ENCODE peak calls at places on chromosomes 4 and X, in seven cellular contexts. A is mammary epithelial cell, X is heart right ventricle, Z is kidney, L is WERI-Rb-1, E is hepatocyte, Y is spleen. O is an unnamed sample.

GRCh38 chr4:165974647-165975335 is 101.8 kb downstream of the TLL1 start:
- DNase-seq in A (peak), X (no peak), Z (no peak), L (no peak), E (no peak), Y (no peak), O (no peak)

GRCh38 chr4:72136429-72136828 is 104.6 kb downstream of the NPFFR2 start:
- DNase-seq in A (no peak), X (no peak), Z (no peak), L (no peak), E (no peak), Y (no peak), O (no peak)

GRCh38 chr4:151302432-151302831 is 23.0 kb downstream of the SH3D19 start:
- DNase-seq in A (no peak), X (no peak), Z (no peak), L (no peak), E (no peak), Y (no peak), O (no peak)

GRCh38 chr4:52051615-52052474 is 741 bp downstream of the SPATA18 start:
- DNase-seq in A (peak), X (peak), Z (peak), L (peak), E (peak), Y (peak), O (peak)

GRCh38 chrX:1242901-1243402 is 25.7 kb upstream of the CSF2RA start:
- DNase-seq in A (peak), X (no peak), Z (peak), L (no peak), E (no peak), Y (peak), O (peak)

GRCh38 chr4:137032242-137032641 is 500.1 kb downstream of the PCDH18 start:
- DNase-seq in A (no peak), X (no peak), Z (no peak), L (no peak), E (no peak), Y (no peak), O (no peak)

GRCh38 chrX:69137371-69137881 is 27.8 kb downstream of the PJA1 start:
- DNase-seq in A (no peak), X (no peak), Z (peak), L (no peak), E (peak), Y (peak), O (peak)

GRCh38 chrX:115362334-115363095 is 73.0 kb downstream of the LUZP4 start:
- DNase-seq in A (peak), X (no peak), Z (no peak), L (peak), E (no peak), Y (no peak), O (peak)

GRCh38 chrX:386239-386767 is 404 bp downstream of the PPP2R3B start:
- DNase-seq in A (no peak), X (no peak), Z (no peak), L (no peak), E (peak), Y (peak), O (peak)

GRCh38 chr4:95638920-95639501 is 90.2 kb upstream of the UNC5C start:
- DNase-seq in A (peak), X (no peak), Z (no peak), L (no peak), E (no peak), Y (no peak), O (peak)

GRCh38 chr4:67204441-67204840 is 340.9 kb downstream of the CENPC start:
- DNase-seq in A (no peak), X (no peak), Z (no peak), L (peak), E (no peak), Y (no peak), O (no peak)

GRCh38 chr4:102687373-102687981 is 73.3 kb downstream of the MANBA start:
- DNase-seq in A (peak), X (no peak), Z (no peak), L (no peak), E (no peak), Y (no peak), O (no peak)

GRCh38 chrX:68835468-68835867 is 6.6 kb downstream of the EFNB1 start:
- DNase-seq in A (no peak), X (no peak), Z (no peak), L (no peak), E (no peak), Y (no peak), O (no peak)

GRCh38 chr4:150501019-150501727 is 80.8 kb upstream of the MAB21L2 start:
- DNase-seq in A (peak), X (no peak), Z (no peak), L (no peak), E (no peak), Y (no peak), O (peak)

DNA sequence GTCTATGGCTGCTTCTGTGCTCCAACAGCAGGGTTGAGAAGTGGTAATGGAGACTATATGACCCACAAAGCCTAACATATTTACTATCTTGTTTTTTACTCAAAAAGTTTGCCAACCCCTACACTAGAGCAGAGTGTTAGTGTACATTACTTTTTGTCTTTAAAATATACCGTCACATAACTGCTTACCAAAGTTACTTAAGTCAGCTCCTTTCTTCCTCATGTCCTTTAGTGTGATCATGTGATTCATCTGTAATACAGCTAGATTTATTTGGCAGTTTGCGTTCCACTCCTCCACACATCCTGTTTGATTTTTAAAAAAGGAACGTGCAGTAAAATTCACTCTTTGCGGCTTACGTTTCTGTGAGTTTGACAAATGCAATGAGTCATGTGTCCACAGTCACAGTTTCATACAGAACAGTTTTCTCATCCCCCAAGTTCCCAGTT is 162.4 kb upstream of the GPRIN3 start:
- DNase-seq in A (peak), X (no peak), Z (no peak), L (no peak), E (no peak), Y (no peak), O (no peak)
- H3K27ac ChIP-seq in A (peak), X (peak), Z (no peak), L (no peak), E (peak), Y (peak), O (peak)

GRCh38 chr4:108170729-108171540 is 2.2 kb upstream of the LEF1 start:
- DNase-seq in A (no peak), X (no peak), Z (no peak), L (no peak), E (no peak), Y (no peak), O (peak)
- H3K27ac ChIP-seq in A (no peak), X (no peak), Z (no peak), L (no peak), E (no peak), Y (peak), O (no peak)

DNA sequence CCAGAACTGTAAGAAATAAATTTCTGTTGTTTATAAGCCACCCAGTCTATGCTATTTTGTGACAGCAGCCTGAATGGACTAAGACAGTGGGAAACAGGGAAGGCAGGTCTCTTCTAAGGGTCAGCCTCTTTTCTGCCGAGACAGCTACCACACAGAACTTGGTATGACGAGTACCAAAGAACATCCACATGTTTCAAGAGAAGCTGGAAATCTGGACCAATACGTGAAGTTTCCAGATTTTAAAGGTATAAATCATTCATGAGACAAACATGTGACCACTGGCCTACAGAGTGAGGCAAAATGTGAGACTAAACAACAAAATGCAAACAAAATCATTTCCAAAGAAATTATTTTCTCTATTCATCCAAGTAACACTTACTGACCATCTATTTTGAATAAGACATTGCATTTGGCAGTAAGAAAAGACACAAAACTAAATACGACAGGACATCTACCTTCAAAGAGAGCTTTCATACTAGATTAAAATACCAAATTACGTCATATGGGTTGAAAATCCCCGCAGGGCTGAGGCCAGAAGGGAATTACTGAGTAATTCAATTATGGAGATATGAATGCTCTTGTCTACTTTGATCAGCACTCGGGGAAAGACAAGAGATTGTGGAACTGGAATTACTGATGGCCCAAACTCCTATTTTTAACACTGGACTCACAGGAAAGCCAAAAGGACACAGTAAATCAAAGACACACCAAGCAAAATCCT is 7.2 kb downstream of the SCARB2 start:
- DNase-seq in A (no peak), X (no peak), Z (no peak), L (peak), E (no peak), Y (no peak), O (peak)
- H3K27ac ChIP-seq in A (peak), X (peak), Z (peak), L (peak), E (peak), Y (no peak), O (peak)

DNA sequence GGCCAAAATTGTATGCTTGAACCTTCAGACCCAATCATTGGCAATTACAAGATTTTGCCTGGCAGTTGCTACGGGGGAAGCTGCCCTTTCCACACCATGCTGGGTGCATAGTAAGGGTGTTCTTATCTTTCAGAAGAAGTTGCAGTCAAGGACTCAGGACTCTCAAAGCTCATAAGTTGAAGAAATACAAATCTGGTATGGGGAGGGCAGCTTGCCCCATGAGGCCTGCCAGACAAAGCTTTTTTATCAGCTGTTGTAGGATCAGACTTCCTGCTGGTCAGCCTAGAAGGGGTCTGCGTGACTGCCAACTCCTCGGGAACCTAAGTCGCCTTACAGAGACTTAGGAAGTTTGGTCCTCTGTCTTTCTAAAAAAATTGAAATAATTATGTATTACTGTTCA is 174.9 kb upstream of the TECRL start:
- DNase-seq in A (no peak), X (no peak), Z (no peak), L (no peak), E (no peak), Y (no peak), O (no peak)
- H3K27ac ChIP-seq in A (no peak), X (no peak), Z (no peak), L (no peak), E (no peak), Y (no peak), O (no peak)

O was measured in osteoblast.